ENCODE peak calls at places on chromosomes 16 and 17, in nine cellular contexts. G is retinal pigment epithelial cell, U is BE2C, N is HCT116, E is fibroblast of villous mesenchyme, T is spleen, M is hepatocyte, P is colonic mucosa, D is heart left ventricle. V is an unnamed sample.
A peak's percentile ranks its signal among the peaks of the same experiment; 100 is the strongest.

GRCh38 chr17:13688716-13689115 is 87.0 kb upstream of the HS3ST3A1 start:
- DNase-seq in G (no peak), U (no peak), N (no peak), E (no peak), T (no peak), M (no peak), P (no peak), D (no peak), V (no peak)

GRCh38 chr17:1627219-1627986 is 1.2 kb downstream of the SLC43A2 start:
- DNase-seq in G (no peak), U (peak; percentile 26), N (no peak), E (peak; percentile 26), T (peak; percentile 87), M (peak; percentile 24), P (no peak), D (peak; percentile 68), V (no peak)

GRCh38 chr17:64998436-64999190 is 57.9 kb downstream of the GNA13 start:
- DNase-seq in G (no peak), U (no peak), N (no peak), E (no peak), T (no peak), M (no peak), P (no peak), D (no peak), V (no peak)

GRCh38 chr17:43599835-43600234 is 53.7 kb upstream of the ETV4 start:
- DNase-seq in G (no peak), U (no peak), N (no peak), E (peak; percentile 77), T (no peak), M (peak; percentile 60), P (peak; percentile 20), D (no peak), V (peak; percentile 56)

GRCh38 chr16:878071-878784 is 77.7 kb upstream of the GNG13 start:
- DNase-seq in G (no peak), U (peak; percentile 8), N (peak; percentile 44), E (no peak), T (no peak), M (no peak), P (no peak), D (peak; percentile 29), V (no peak)

GRCh38 chr16:72677662-72678447 is 370.1 kb downstream of the ZFHX3 start:
- DNase-seq in G (no peak), U (no peak), N (no peak), E (peak; percentile 41), T (no peak), M (peak; percentile 49), P (peak; percentile 71), D (no peak), V (no peak)

GRCh38 chr17:38660097-38661026 is 14.4 kb downstream of the EPOP start:
- DNase-seq in G (no peak), U (no peak), N (no peak), E (no peak), T (no peak), M (no peak), P (no peak), D (no peak), V (no peak)

GRCh38 chr16:47886631-47887415 is 269.0 kb downstream of the ABCC12 start:
- DNase-seq in G (no peak), U (no peak), N (no peak), E (peak; percentile 37), T (no peak), M (no peak), P (no peak), D (no peak), V (no peak)

GRCh38 chr17:74555427-74555826 is 9.5 kb upstream of the CD300C start:
- DNase-seq in G (no peak), U (no peak), N (no peak), E (no peak), T (no peak), M (no peak), P (no peak), D (no peak), V (no peak)

GRCh38 chr16:27450836-27451341 is 48.9 kb downstream of the IL21R start:
- DNase-seq in G (no peak), U (no peak), N (no peak), E (peak; percentile 33), T (no peak), M (no peak), P (no peak), D (peak; percentile 59), V (no peak)

GRCh38 chr17:57921342-57921741 is 33.9 kb downstream of the CUEDC1 start:
- DNase-seq in G (no peak), U (no peak), N (no peak), E (peak; percentile 66), T (no peak), M (no peak), P (no peak), D (no peak), V (no peak)

GRCh38 chr17:76078859-76079576 is at the start of gene ZACN:
- DNase-seq in G (no peak), U (no peak), N (no peak), E (no peak), T (no peak), M (no peak), P (no peak), D (no peak), V (no peak)

GRCh38 chr17:59505610-59506276 is 59.7 kb upstream of the DHX40 start:
- DNase-seq in G (no peak), U (no peak), N (no peak), E (no peak), T (no peak), M (peak; percentile 44), P (no peak), D (no peak), V (peak; percentile 41)

GRCh38 chr17:22707626-22708025 is 1015.3 kb downstream of the KCNJ18 start:
- DNase-seq in G (no peak), U (no peak), N (no peak), E (no peak), T (no peak), M (no peak), P (no peak), D (no peak), V (no peak)

GRCh38 chr16:85136705-85137322 is 24.5 kb upstream of the CIBAR2 start:
- DNase-seq in G (no peak), U (no peak), N (no peak), E (peak; percentile 53), T (no peak), M (no peak), P (peak; percentile 55), D (no peak), V (no peak)

GRCh38 chr17:10127819-10128375 is 70.5 kb downstream of the GAS7 start:
- DNase-seq in G (peak; percentile 95), U (no peak), N (no peak), E (peak; percentile 98), T (peak; percentile 85), M (peak; percentile 88), P (peak; percentile 61), D (peak; percentile 89), V (no peak)

GRCh38 chr16:49262501-49262900 is 19.1 kb downstream of the CBLN1 start:
- DNase-seq in G (no peak), U (no peak), N (no peak), E (no peak), T (no peak), M (no peak), P (no peak), D (no peak), V (no peak)

GRCh38 chr17:48570325-48571023 is 7.7 kb downstream of the HOXB4 start:
- DNase-seq in G (no peak), U (no peak), N (no peak), E (no peak), T (no peak), M (no peak), P (no peak), D (no peak), V (no peak)

GRCh38 chr16:81401035-81401950 is 43.3 kb upstream of the CMIP start:
- DNase-seq in G (no peak), U (peak; percentile 43), N (peak; percentile 66), E (peak; percentile 47), T (no peak), M (no peak), P (no peak), D (no peak), V (no peak)

GRCh38 chr16:81399909-81400308 is 44.7 kb upstream of the CMIP start:
- DNase-seq in G (no peak), U (no peak), N (no peak), E (no peak), T (no peak), M (no peak), P (no peak), D (no peak), V (no peak)

GRCh38 chr16:81403208-81403600 is 41.4 kb upstream of the CMIP start:
- DNase-seq in G (no peak), U (no peak), N (no peak), E (no peak), T (no peak), M (no peak), P (no peak), D (no peak), V (no peak)

GRCh38 chr16:81405702-81406113 is 38.9 kb upstream of the CMIP start:
- DNase-seq in G (peak; percentile 96), U (no peak), N (peak; percentile 99), E (peak; percentile 62), T (no peak), M (peak; percentile 88), P (no peak), D (no peak), V (peak; percentile 95)

GRCh38 chr16:81403601-81404391 is 40.8 kb upstream of the CMIP start:
- DNase-seq in G (no peak), U (peak; percentile 87), N (peak; percentile 85), E (peak; percentile 69), T (peak; percentile 97), M (peak; percentile 90), P (peak; percentile 89), D (peak; percentile 93), V (no peak)
- H3K4me3 ChIP-seq in G (peak overlapping the region; percentile 43), U (peak overlapping the region; percentile 33), N (peak overlapping the region; percentile 15), E (peak overlapping the region; percentile 4), T (no peak overlapping the region), M (no peak overlapping the region), P (peak overlapping the region; percentile 13), D (peak overlapping the region; percentile 28), V (peak overlapping the region; percentile 46)

DNA sequence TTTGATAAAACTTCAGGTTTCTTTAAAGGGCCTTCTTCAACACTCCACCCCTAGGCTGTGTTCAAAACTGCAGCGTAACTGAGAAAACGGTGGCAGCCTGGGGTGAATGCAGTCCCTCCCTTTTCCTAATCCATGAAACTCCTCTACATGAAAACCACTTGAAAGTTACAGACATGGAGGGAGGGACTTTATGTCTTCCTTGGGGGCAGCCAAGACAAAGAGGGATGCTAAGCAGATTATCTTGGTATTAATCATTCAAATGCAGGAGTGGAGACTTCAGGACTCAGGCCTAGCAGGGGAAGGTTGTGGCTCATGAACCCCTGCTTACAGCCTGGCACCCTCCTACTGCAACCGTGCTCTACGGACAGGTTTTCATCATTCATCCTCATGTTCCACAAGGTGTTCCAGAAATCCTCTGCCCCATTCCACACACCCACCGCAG is 46.8 kb downstream of the RNF112 start:
- DNase-seq in G (no peak), U (no peak), N (no peak), E (no peak), T (peak; percentile 24), M (no peak), P (no peak), D (no peak), V (no peak)
- TF ChIP-seq CTCF in G (no peak), U (no peak), N (no peak), E (no peak), T (no peak), M (no peak), P (no peak), D (no peak), V (no peak)

GRCh38 chr16:66845080-66845410 is 831 bp downstream of the CA7 start:
- DNase-seq in G (no peak), U (no peak), N (no peak), E (no peak), T (no peak), M (no peak), P (no peak), D (no peak), V (no peak)
- H3K4me3 ChIP-seq in G (peak overlapping the region; percentile 28), U (peak overlapping the region; percentile 29), N (no peak overlapping the region), E (no peak overlapping the region), T (no peak overlapping the region), M (peak overlapping the region; percentile 33), P (peak overlapping the region; percentile 34), D (peak overlapping the region; percentile 49), V (peak overlapping the region; percentile 45)

GRCh38 chr16:28527985-28528384 is 10.8 kb downstream of the NUPR1 start:
- DNase-seq in G (no peak), U (no peak), N (no peak), E (no peak), T (no peak), M (no peak), P (no peak), D (no peak), V (no peak)
- TF ChIP-seq CTCF in G (no peak), U (no peak), N (no peak), E (no peak), T (no peak), M (no peak), P (no peak), D (no peak), V (no peak)